ENCODE peak calls at places on chromosomes 5 and 9, in seven cellular contexts. Q is neural crest cell; G is cardiac muscle cell; B is stimulated activated CD4-positive, alpha-beta T cell treated with anti-CD3 and anti-CD28 coated beads, Interleukin-2, amount 100 ng/mL, for 48 hours; R is GM12892; S is NCI-H2081; J is IMR-90. T is an unnamed sample.

GRCh38 chr9:89382026-89382986 is 64.0 kb downstream of the SECISBP2 start:
- DNase-seq in Q (no peak), J (no peak), G (no peak), R (no peak), S (no peak), B (no peak), T (no peak)

GRCh38 chr9:33750307-33750838 is 45.0 kb upstream of the PRSS3 start:
- DNase-seq in J (peak; percentile 15), Q (no peak), R (no peak), S (no peak), G (peak; percentile 7), B (no peak), T (no peak)

GRCh38 chr5:175321927-175322532 is 122.0 kb downstream of the DRD1 start:
- DNase-seq in R (no peak), G (peak; percentile 92), Q (peak; percentile 58), J (peak; percentile 45), B (peak; percentile 11), S (no peak), T (no peak)

GRCh38 chr9:68955281-68955680 is 58.6 kb downstream of the PRKACG start:
- DNase-seq in Q (no peak), J (no peak), B (no peak), R (no peak), S (no peak), G (no peak), T (no peak)

GRCh38 chr9:34559616-34560546 is 29.6 kb downstream of the CNTFR start:
- DNase-seq in J (peak; percentile 59), S (no peak), B (no peak), R (no peak), Q (no peak), G (no peak), T (no peak)

GRCh38 chr5:6819521-6819920 is 106.3 kb downstream of the TENT4A start:
- DNase-seq in J (no peak), Q (no peak), R (no peak), G (peak; percentile 10), B (no peak), S (peak; percentile 50), T (no peak)

GRCh38 chr9:7844283-7844682 is 44.7 kb upstream of the DMAC1 start:
- DNase-seq in B (no peak), J (peak; percentile 7), S (peak; percentile 27), R (no peak), Q (no peak), G (peak; percentile 39), T (no peak)

GRCh38 chr5:4981612-4982011 is 158.5 kb upstream of the ADAMTS16 start:
- DNase-seq in R (no peak), J (no peak), Q (no peak), B (no peak), G (no peak), S (no peak), T (no peak)

GRCh38 chr5:130323804-130324454 is 419.7 kb downstream of the CHSY3 start:
- DNase-seq in S (no peak), J (no peak), G (no peak), R (no peak), Q (no peak), B (no peak), T (no peak)

GRCh38 chr5:92371889-92372235 is 988.7 kb upstream of the ARRDC3 start:
- DNase-seq in S (no peak), Q (no peak), G (no peak), B (no peak), R (no peak), J (peak; percentile 21), T (no peak)

GRCh38 chr9:37840560-37841194 is 40.1 kb downstream of the DCAF10 start:
- DNase-seq in R (no peak), G (no peak), B (no peak), S (no peak), J (peak; percentile 88), Q (no peak), T (peak; percentile 26)

GRCh38 chr5:142881076-142881466 is 110.9 kb downstream of the ARHGAP26 start:
- DNase-seq in B (no peak), R (no peak), J (peak; percentile 91), S (no peak), G (no peak), Q (no peak), T (peak; percentile 65)

GRCh38 chr9:37963936-37964739 is 60.2 kb upstream of the SLC25A51 start:
- DNase-seq in B (no peak), R (no peak), J (peak; percentile 99), S (peak; percentile 81), G (no peak), Q (peak; percentile 53), T (peak; percentile 94)

GRCh38 chr5:15983392-15983791 is 196.2 kb downstream of the MARCHF11 start:
- DNase-seq in S (no peak), J (no peak), B (no peak), R (no peak), G (no peak), Q (no peak), T (no peak)

GRCh38 chr5:132458226-132458560 is 32.4 kb downstream of the IRF1 start:
- DNase-seq in Q (no peak), R (no peak), G (no peak), S (no peak), B (no peak), J (peak; percentile 68), T (no peak)

GRCh38 chr5:112737088-112737471 is 605 bp upstream of the APC start:
- DNase-seq in J (no peak), Q (no peak), B (no peak), G (no peak), S (no peak), R (no peak), T (no peak)

GRCh38 chr9:132447346-132447745 is 37.3 kb downstream of the CFAP77 start:
- DNase-seq in J (no peak), G (peak; percentile 31), S (no peak), R (no peak), B (no peak), Q (peak; percentile 46), T (no peak)

GRCh38 chr5:134451618-134452505 is 40.2 kb upstream of the CDKN2AIPNL start:
- DNase-seq in G (no peak), Q (no peak), B (no peak), S (no peak), J (peak; percentile 86), R (no peak), T (no peak)

GRCh38 chr5:1029945-1030625 is 21.5 kb downstream of the NKD2 start:
- DNase-seq in J (no peak), R (no peak), Q (no peak), S (no peak), G (no peak), B (no peak), T (no peak)

GRCh38 chr5:31987985-31988710 is 186.0 kb downstream of the GOLPH3 start:
- DNase-seq in S (no peak), R (no peak), Q (no peak), J (peak; percentile 97), G (no peak), B (no peak), T (peak; percentile 81)

GRCh38 chr5:136399512-136399911 is 34.2 kb upstream of the TRPC7 start:
- DNase-seq in G (peak; percentile 28), J (peak; percentile 1), R (no peak), B (no peak), S (no peak), Q (no peak), T (peak; percentile 4)

GRCh38 chr9:105251733-105252404 is 7.4 kb downstream of the SLC44A1 start:
- DNase-seq in R (no peak), Q (no peak), B (no peak), S (peak; percentile 14), J (no peak), G (no peak), T (no peak)

GRCh38 chr5:132267931-132268501 is 10.5 kb downstream of the PDLIM4 start:
- DNase-seq in G (no peak), S (no peak), R (no peak), B (no peak), J (no peak), Q (peak; percentile 50), T (no peak)

GRCh38 chr9:126449725-126450443 is 123.3 kb downstream of the MVB12B start:
- DNase-seq in J (no peak), B (no peak), G (no peak), R (no peak), Q (no peak), S (no peak), T (no peak)

GRCh38 chr5:114055810-114056476 is 305.9 kb upstream of the KCNN2 start:
- DNase-seq in Q (no peak), R (no peak), B (no peak), S (no peak), J (peak; percentile 1), G (peak; percentile 69), T (no peak)

T was measured in AG04449.